ENCODE peak calls at places on chromosomes 2 and 18, in seven cellular contexts. A is esophagus squamous epithelium; I is NCI-H187; H is G401; T is glutamatergic neuron; C is HEK293T; U is stimulated activated CD8-positive, alpha-beta memory T cell treated with anti-CD3 and anti-CD28 coated beads, Interleukin-7, amount 100 ng/mL, for 4 hours. L is an unnamed sample.

GRCh38 chr2:165839610-165840009 is 45.6 kb upstream of the GALNT3 start:
- DNase-seq in A (no peak), I (no peak), H (no peak), T (no peak), C (no peak), U (no peak), L (no peak)

GRCh38 chr18:48994044-48994651 is 43.4 kb upstream of the SMAD7 start:
- DNase-seq in A (no peak), I (no peak), H (no peak), T (no peak), C (no peak), U (no peak), L (no peak)

GRCh38 chr2:223674998-223675609 is 72.9 kb upstream of the SCG2 start:
- DNase-seq in A (no peak), I (no peak), H (no peak), T (peak; percentile 22), C (peak; percentile 30), U (no peak), L (no peak)

GRCh38 chr2:188785515-188785914 is 188.7 kb upstream of the COL3A1 start:
- DNase-seq in A (no peak), I (no peak), H (no peak), T (no peak), C (no peak), U (no peak), L (no peak)

GRCh38 chr18:63439334-63439733 is 17.1 kb upstream of the VPS4B start:
- DNase-seq in A (no peak), I (no peak), H (peak; percentile 79), T (peak; percentile 31), C (peak; percentile 52), U (peak; percentile 16), L (no peak)

GRCh38 chr2:176176233-176176632 is 12.2 kb upstream of the HOXD1 start:
- DNase-seq in A (no peak), I (no peak), H (no peak), T (no peak), C (no peak), U (no peak), L (no peak)

GRCh38 chr2:127563458-127564428 is 28.3 kb downstream of the MYO7B start:
- DNase-seq in A (no peak), I (no peak), H (no peak), T (no peak), C (no peak), U (no peak), L (no peak)

GRCh38 chr2:96760986-96761832 is 507 bp downstream of the CNNM4 start:
- DNase-seq in A (no peak), I (peak; percentile 6), H (peak; percentile 56), T (no peak), C (no peak), U (no peak), L (no peak)

GRCh38 chr2:187842978-187843847 is 289.0 kb upstream of the TFPI start:
- DNase-seq in A (no peak), I (no peak), H (peak; percentile 37), T (no peak), C (peak; percentile 28), U (no peak), L (no peak)

GRCh38 chr2:157788201-157788600 is 87.9 kb downstream of the ACVR1 start:
- DNase-seq in A (no peak), I (no peak), H (no peak), T (no peak), C (no peak), U (no peak), L (no peak)

GRCh38 chr2:120486946-120487345 is 141.0 kb downstream of the INHBB start:
- DNase-seq in A (no peak), I (no peak), H (no peak), T (peak; percentile 8), C (peak; percentile 17), U (no peak), L (no peak)

GRCh38 chr2:139162456-139162855 is 382.3 kb upstream of the NXPH2 start:
- DNase-seq in A (no peak), I (no peak), H (no peak), T (no peak), C (no peak), U (no peak), L (no peak)

GRCh38 chr18:10682368-10682714 is 156.5 kb downstream of the NAPG start:
- DNase-seq in A (no peak), I (no peak), H (no peak), T (no peak), C (no peak), U (no peak), L (no peak)

GRCh38 chr18:34493566-34494358 is 216.3 kb upstream of the DTNA start:
- DNase-seq in A (no peak), I (peak; percentile 9), H (peak; percentile 52), T (peak; percentile 52), C (peak; percentile 76), U (no peak), L (no peak)

GRCh38 chr2:133972786-133973185 is 281.1 kb upstream of the MGAT5 start:
- DNase-seq in A (no peak), I (no peak), H (peak; percentile 45), T (no peak), C (no peak), U (no peak), L (no peak)

GRCh38 chr2:120531863-120532600 is 186.1 kb downstream of the INHBB start:
- DNase-seq in A (no peak), I (no peak), H (no peak), T (no peak), C (no peak), U (no peak), L (no peak)

GRCh38 chr2:171515672-171516298 is 6.5 kb upstream of the CYBRD1 start:
- DNase-seq in A (no peak), I (no peak), H (no peak), T (no peak), C (no peak), U (no peak), L (no peak)

GRCh38 chr18:48948112-48949050 is 2.4 kb downstream of the SMAD7 start:
- DNase-seq in A (no peak), I (no peak), H (peak; percentile 50), T (peak; percentile 59), C (peak; percentile 57), U (no peak), L (no peak)

GRCh38 chr2:27559228-27559627 is 23.6 kb upstream of the ZNF512 start:
- DNase-seq in A (no peak), I (no peak), H (no peak), T (no peak), C (no peak), U (no peak), L (no peak)

GRCh38 chr2:160921401-160921964 is 238.7 kb upstream of the TANK start:
- DNase-seq in A (no peak), I (no peak), H (no peak), T (no peak), C (no peak), U (no peak), L (no peak)

L was measured in SIG-M5.